ENCODE peak calls at places on chromosome 11, in six cellular contexts. X, U, J, N, A and C are unnamed samples.

GRCh38 chr11:12273618-12273995 is 103.8 kb upstream of the PARVA start:
- DNase-seq in U (no peak), J (no peak), A (no peak), N (no peak), X (no peak), C (no peak)

GRCh38 chr11:112610996-112611795 is 350.0 kb upstream of the NCAM1 start:
- DNase-seq in X (no peak), J (no peak), U (peak), A (no peak), N (no peak), C (no peak)

GRCh38 chr11:120056301-120057027 is 81.4 kb downstream of the TRIM29 start:
- DNase-seq in A (no peak), N (no peak), X (no peak), U (no peak), J (no peak), C (peak)

GRCh38 chr11:123407124-123407995 is 22.7 kb upstream of the GRAMD1B start:
- DNase-seq in N (peak), A (peak), X (peak), U (peak), J (no peak), C (peak)

GRCh38 chr11:78921517-78921916 is 346.9 kb upstream of the NARS2 start:
- DNase-seq in X (no peak), A (no peak), N (no peak), J (no peak), U (no peak), C (no peak)

GRCh38 chr11:4593739-4594138 is at the start of gene OR52I1:
- DNase-seq in J (no peak), A (no peak), U (no peak), X (no peak), N (no peak), C (no peak)

GRCh38 chr11:11085580-11085979 is 227.7 kb upstream of the ZBED5 start:
- DNase-seq in N (no peak), J (no peak), X (no peak), A (no peak), U (no peak), C (no peak)

GRCh38 chr11:3169952-3170755 is 5.0 kb upstream of the OSBPL5 start:
- DNase-seq in X (no peak), A (no peak), J (no peak), U (no peak), N (no peak), C (no peak)

GRCh38 chr11:114074546-114075342 is 15.2 kb downstream of the ZBTB16 start:
- DNase-seq in N (no peak), U (no peak), A (no peak), J (no peak), X (peak), C (no peak)

GRCh38 chr11:5317301-5317700 is 6.8 kb downstream of the OR51B2 start:
- DNase-seq in N (no peak), J (no peak), X (no peak), A (no peak), U (no peak), C (no peak)

GRCh38 chr11:134522782-134523570 is 110.9 kb upstream of the B3GAT1 start:
- DNase-seq in J (no peak), X (no peak), N (no peak), U (no peak), A (no peak), C (peak)
- H3K4me3 ChIP-seq in J (no peak), X (no peak), N (no peak), U (no peak), A (no peak), C (no peak)

GRCh38 chr11:969651-970205 is 44.1 kb downstream of the AP2A2 start:
- DNase-seq in N (no peak), X (no peak), J (no peak), U (no peak), A (no peak), C (no peak)
- H3K4me3 ChIP-seq in N (no peak), X (no peak), J (no peak), U (no peak), A (no peak), C (no peak)

DNA sequence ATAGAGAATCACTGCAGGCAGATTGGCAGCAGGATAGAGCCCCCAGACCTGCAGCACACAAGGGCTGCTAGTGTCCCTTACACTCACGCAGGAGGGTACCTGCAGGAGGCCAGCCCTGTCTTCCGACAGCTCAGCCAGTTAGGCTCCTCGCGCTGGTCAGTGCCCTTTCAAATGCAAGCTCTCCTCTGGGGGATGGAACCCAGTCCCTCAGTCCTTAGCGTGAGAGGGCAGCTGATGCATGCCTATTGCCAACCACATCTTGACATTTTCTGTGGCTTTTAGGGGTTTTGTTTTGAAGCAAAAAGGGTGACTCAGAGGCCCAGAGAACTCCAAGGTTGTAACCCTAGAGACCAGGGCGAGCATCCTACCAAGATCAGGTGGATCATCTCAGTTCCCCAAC is 40.0 kb downstream of the WNT11 start:
- DNase-seq in A (no peak), U (no peak), N (no peak), X (no peak), J (no peak), C (no peak)
- H3K4me3 ChIP-seq in A (no peak), U (no peak), N (no peak), X (no peak), J (no peak), C (no peak)

GRCh38 chr11:34437224-34437879 is 1.4 kb upstream of the CAT start:
- DNase-seq in U (no peak), A (no peak), N (no peak), X (no peak), J (no peak), C (no peak)

GRCh38 chr11:34438529-34439507 is at the start of gene CAT:
- DNase-seq in A (peak), N (peak), X (peak), J (peak), U (peak), C (peak)

GRCh38 chr11:34441814-34442213 is 3.1 kb downstream of the CAT start:
- DNase-seq in J (no peak), X (no peak), N (no peak), U (no peak), A (no peak), C (no peak)

GRCh38 chr11:34443136-34443535 is 4.4 kb downstream of the CAT start:
- DNase-seq in N (no peak), X (no peak), J (no peak), A (peak), U (no peak), C (no peak)

DNA sequence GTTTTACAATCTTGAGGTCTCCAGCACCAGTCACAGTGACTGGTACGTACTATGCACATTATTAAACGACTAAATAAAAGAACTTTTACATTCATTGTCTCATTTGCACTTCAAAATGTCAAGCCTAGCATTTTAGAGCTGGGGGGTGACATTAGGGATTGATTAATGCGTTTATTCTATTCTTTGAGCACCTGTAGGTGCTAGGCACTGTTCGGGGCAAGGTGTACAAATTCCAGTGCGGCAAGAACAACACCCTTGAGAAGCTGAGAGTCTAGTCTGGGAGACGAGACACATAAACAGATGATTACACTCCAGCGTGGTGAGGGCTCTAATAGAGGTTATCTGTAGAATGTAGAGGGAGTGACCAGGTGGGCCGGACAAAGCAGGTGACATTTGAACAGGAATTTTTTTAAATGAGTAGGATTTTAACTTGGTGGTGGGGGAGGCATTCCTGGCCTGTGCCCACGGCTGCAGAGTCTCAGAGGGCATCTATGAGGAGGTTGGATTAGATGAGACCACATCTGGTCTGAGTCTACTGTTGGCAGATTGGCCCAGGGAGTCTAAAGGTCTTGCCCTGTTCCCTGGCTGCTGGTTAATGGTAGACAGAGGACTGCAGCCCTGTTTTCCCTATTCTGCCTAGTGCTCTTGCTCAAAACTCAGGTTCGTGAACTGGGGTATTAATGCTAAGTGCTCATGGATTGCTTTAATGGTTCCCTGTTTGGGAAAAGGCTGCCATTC is 956 bp downstream of the CAT start:
- DNase-seq in U (no peak), X (no peak), A (no peak), J (no peak), N (no peak), C (no peak)
- H3K4me3 ChIP-seq in U (peak), X (peak), A (peak), J (peak), N (peak), C (peak)

DNA sequence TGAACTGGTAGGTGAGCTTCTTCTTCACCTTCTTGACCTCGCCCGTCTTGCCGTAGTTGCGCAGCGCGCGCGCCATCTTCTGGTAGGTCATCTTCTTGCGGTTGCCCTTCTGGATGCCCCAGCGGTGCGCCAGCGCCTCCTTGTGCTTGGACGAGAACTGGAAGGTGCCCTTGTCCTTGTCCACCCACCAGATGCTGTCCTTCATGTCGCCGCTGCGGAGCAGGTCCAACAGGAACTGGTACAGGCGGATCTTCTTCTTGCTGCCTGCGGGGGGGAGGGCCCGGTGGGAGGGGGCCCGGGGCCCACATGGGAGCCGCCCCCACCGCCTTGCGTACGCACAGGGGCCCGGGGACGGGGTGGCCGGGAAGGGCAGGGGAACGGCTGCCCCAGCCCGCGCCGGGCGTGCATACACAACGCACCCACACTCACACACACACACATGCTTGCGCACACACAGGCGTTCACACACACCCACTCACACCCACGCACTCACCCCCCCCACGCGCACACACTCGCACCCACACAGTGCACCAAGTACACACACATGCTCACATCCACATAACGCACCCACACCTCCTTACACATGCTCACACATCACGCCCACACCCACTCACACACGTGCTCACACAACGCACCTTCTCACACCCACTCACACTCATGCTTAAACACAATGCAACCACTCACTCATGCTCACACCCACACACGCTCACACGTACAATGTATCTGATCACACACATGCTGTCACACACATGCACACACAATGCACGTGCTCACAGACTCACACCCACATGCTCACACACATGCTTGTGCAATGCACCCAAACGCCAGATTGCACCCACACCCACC is 3.0 kb upstream of the MYBPC3 start:
- DNase-seq in J (peak), U (peak), N (peak), A (peak), X (peak), C (peak)
- H3K4me3 ChIP-seq in J (peak), U (peak), N (peak), A (peak), X (peak), C (no peak)

GRCh38 chr11:26227883-26228502 is 103.9 kb upstream of the ANO3 start:
- DNase-seq in N (no peak), A (no peak), U (no peak), X (no peak), J (no peak), C (no peak)

GRCh38 chr11:26225643-26226042 is 106.3 kb upstream of the ANO3 start:
- DNase-seq in N (no peak), A (no peak), J (no peak), X (no peak), U (no peak), C (no peak)

GRCh38 chr11:26228778-26229177 is 103.2 kb upstream of the ANO3 start:
- DNase-seq in U (peak), A (no peak), N (no peak), J (no peak), X (no peak), C (no peak)

GRCh38 chr11:26229270-26229669 is 102.7 kb upstream of the ANO3 start:
- DNase-seq in X (no peak), A (peak), U (peak), J (no peak), N (no peak), C (no peak)

GRCh38 chr11:26227311-26227710 is 104.6 kb upstream of the ANO3 start:
- DNase-seq in J (no peak), U (peak), N (no peak), X (no peak), A (peak), C (no peak)
- H3K4me3 ChIP-seq in J (no peak), U (no peak), N (no peak), X (no peak), A (no peak), C (no peak)

DNA sequence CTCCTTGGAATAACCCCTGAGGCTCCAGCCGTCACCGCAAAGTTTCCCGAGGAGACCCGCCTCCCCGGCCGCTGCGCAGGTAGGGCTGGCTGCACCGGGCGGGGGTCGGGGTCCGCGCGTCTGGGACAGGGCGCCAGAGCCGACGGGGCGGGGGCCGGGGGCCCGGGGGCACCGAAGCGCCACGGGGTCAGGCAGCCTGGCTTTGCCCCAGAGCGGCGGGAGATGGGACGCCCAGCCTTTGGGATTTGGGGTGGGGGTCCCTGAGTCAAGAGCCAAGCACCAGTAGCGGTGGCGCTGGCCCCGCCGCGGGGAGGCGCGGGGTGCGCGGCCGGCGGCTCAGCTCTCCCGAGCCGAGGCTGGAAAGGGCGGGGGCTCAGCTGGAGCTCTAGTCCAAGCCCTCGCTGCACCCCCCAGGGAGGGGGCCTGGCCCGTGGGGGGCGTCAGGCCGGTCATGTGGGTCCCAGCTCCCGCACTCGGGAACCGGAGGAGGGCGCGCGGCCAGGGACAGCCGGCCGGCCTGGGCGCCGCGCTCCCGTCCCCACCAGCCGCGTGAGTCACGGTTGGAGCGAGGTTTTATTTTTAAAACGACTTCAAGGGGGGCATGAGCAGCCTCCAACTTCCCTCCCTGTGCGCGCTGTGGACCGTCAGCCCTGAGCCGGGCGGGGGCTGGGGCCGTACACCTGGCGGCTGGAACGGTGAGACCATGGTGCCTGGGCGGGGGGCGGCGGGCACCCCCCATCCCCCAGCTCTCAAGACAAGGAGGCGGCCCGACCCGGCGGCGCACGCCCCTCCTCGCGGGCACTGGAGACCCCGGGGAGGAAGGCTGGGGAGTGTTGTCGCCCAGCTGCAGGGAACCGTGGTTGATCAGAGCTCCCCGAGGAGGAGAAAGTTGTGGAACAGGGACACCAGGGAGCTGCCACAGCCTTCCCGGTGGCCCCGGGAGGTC is 623 bp downstream of the FLRT1 start:
- DNase-seq in N (peak), U (peak), A (peak), J (no peak), X (peak), C (no peak)
- H3K4me3 ChIP-seq in N (peak), U (peak), A (no peak), J (peak), X (peak), C (no peak)